ENCODE peak calls at places on chromosomes 6 and 20, in five cellular contexts. R is SK-N-SH, K is heart left ventricle, Q is HepG2, B is fibroblast of mammary gland. U is an unnamed sample.

GRCh38 chr6:2403546-2403945 is 158.1 kb upstream of the GMDS start:
- DNase-seq in Q (no peak), R (no peak), K (no peak), B (no peak), U (peak; percentile 76)

GRCh38 chr20:38873050-38873581 is 53.1 kb upstream of the FAM83D start:
- DNase-seq in R (no peak), K (no peak), Q (no peak), B (no peak), U (no peak)

GRCh38 chr20:57695012-57695411 is 14.8 kb downstream of the PMEPA1 start:
- DNase-seq in B (no peak), K (no peak), R (no peak), Q (no peak), U (no peak)

GRCh38 chr6:165987483-165988305 is 180.0 kb downstream of the TBXT start:
- DNase-seq in B (peak; percentile 87), Q (no peak), R (peak; percentile 90), K (peak; percentile 96), U (no peak)

GRCh38 chr6:149233056-149233715 is 84.3 kb upstream of the TAB2 start:
- DNase-seq in K (no peak), B (peak; percentile 88), R (no peak), Q (peak; percentile 63), U (no peak)

GRCh38 chr20:9353180-9353915 is 161.0 kb upstream of the LAMP5 start:
- DNase-seq in B (peak; percentile 11), R (no peak), K (no peak), Q (no peak), U (no peak)

GRCh38 chr20:58795181-58795922 is 55.4 kb downstream of the GNAS-AS1 start:
- DNase-seq in R (no peak), B (no peak), K (no peak), Q (no peak), U (no peak)

GRCh38 chr6:150541587-150541986 is 58.1 kb upstream of the PLEKHG1 start:
- DNase-seq in B (no peak), K (no peak), Q (peak; percentile 9), R (no peak), U (no peak)

GRCh38 chr20:44112456-44112855 is 74.5 kb downstream of the JPH2 start:
- DNase-seq in R (no peak), K (no peak), B (no peak), Q (no peak), U (no peak)

GRCh38 chr6:131597448-131597847 is 24.4 kb downstream of the ARG1 start:
- DNase-seq in Q (peak; percentile 30), B (peak; percentile 5), R (peak; percentile 3), K (no peak), U (no peak)

GRCh38 chr6:7389162-7389450 is 436 bp downstream of the CAGE1 start:
- DNase-seq in K (no peak), R (no peak), B (peak; percentile 54), Q (no peak), U (peak; percentile 38)

GRCh38 chr6:112682088-112682487 is 335.0 kb downstream of the RFPL4B start:
- DNase-seq in R (no peak), Q (no peak), K (no peak), B (no peak), U (no peak)

GRCh38 chr6:21773199-21773974 is 179.8 kb downstream of the SOX4 start:
- DNase-seq in R (no peak), K (no peak), Q (no peak), B (no peak), U (no peak)

GRCh38 chr20:496126-496696 is 33.9 kb upstream of the TBC1D20 start:
- DNase-seq in K (no peak), Q (no peak), R (no peak), B (peak; percentile 52), U (peak; percentile 93)

GRCh38 chr6:138654715-138655634 is 118.6 kb upstream of the CCDC28A start:
- DNase-seq in Q (no peak), R (no peak), B (peak; percentile 80), K (no peak), U (no peak)

GRCh38 chr6:352474-352873 is 39.1 kb upstream of the IRF4 start:
- DNase-seq in R (no peak), K (no peak), Q (no peak), B (no peak), U (no peak)

GRCh38 chr6:18100296-18100695 is 22.2 kb downstream of the NHLRC1 start:
- DNase-seq in B (no peak), R (no peak), Q (no peak), K (no peak), U (no peak)

GRCh38 chr20:31817461-31817860 is 1.7 kb upstream of the MYLK2 start:
- DNase-seq in R (no peak), K (no peak), B (no peak), Q (no peak), U (no peak)

GRCh38 chr6:151680846-151681425 is 126.5 kb upstream of the ESR1 start:
- DNase-seq in Q (no peak), R (no peak), B (no peak), K (no peak), U (no peak)

GRCh38 chr6:163701761-163702160 is 287.2 kb downstream of the QKI start:
- DNase-seq in Q (no peak), K (no peak), R (no peak), B (no peak), U (no peak)

DNA sequence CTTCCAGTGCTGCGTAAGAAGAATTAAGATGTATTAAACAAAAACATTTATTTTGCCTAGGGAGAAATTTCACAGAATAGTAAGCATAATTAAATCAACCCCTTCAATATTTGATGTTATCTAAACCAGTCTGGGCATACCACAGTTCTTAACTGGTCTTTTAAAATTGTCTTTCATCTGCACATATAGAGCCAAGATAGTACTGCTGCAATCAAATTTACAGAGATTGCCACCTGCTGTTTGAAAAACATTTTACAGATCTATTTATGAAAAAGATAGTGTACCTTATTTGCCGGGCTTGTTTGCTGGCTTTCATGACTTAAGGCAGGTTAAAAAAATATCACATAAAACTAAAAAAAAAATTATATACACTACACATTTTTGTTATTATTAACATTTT is 323.2 kb downstream of the ADGRB3 start:
- DNase-seq in K (no peak), Q (peak; percentile 2), B (peak; percentile 1), R (peak; percentile 23), U (no peak)
- TF ChIP-seq CTCF in K (peak; percentile 25), Q (no peak), B (peak; percentile 6), R (peak; percentile 44), U (peak; percentile 40)

GRCh38 chr6:144012534-144012933 is 4.5 kb upstream of the PLAGL1 start:
- DNase-seq in R (no peak), Q (no peak), K (no peak), B (peak; percentile 65), U (no peak)

GRCh38 chr6:144008501-144009245 is 614 bp upstream of the PLAGL1 start:
- DNase-seq in R (no peak), B (no peak), Q (no peak), K (no peak), U (no peak)

GRCh38 chr6:144006731-144007454 is 1.2 kb downstream of the PLAGL1 start:
- DNase-seq in B (peak; percentile 74), K (peak; percentile 28), Q (no peak), R (peak; percentile 29), U (no peak)

GRCh38 chr6:144007779-144008500 is at the start of gene PLAGL1:
- DNase-seq in K (peak; percentile 79), R (peak; percentile 68), Q (peak; percentile 4), B (peak; percentile 63), U (no peak)

GRCh38 chr6:144007455-144007778 is 642 bp downstream of the PLAGL1 start:
- DNase-seq in R (no peak), K (no peak), B (no peak), Q (no peak), U (no peak)
- H3K4me3 ChIP-seq in R (peak overlapping the region; percentile 55), K (peak overlapping the region; percentile 57), B (peak overlapping the region; percentile 68), Q (peak overlapping the region; percentile 75), U (peak overlapping the region; percentile 30)

GRCh38 chr20:35463455-35464300 is 8.3 kb downstream of the CEP250 start:
- DNase-seq in B (peak; percentile 78), Q (peak; percentile 84), R (peak; percentile 65), K (peak; percentile 40), U (peak; percentile 45)
- TF ChIP-seq CTCF in B (peak; percentile 86), Q (peak; percentile 95), R (peak; percentile 82), K (peak; percentile 90), U (peak; percentile 80)

GRCh38 chr20:36835453-36836198 is 40.3 kb upstream of the TLDC2 start:
- DNase-seq in B (peak; percentile 95), R (peak; percentile 99), K (peak; percentile 96), Q (no peak), U (peak; percentile 69)

GRCh38 chr20:36839150-36839549 is 36.8 kb upstream of the TLDC2 start:
- DNase-seq in Q (no peak), B (no peak), K (no peak), R (no peak), U (no peak)

GRCh38 chr20:36835025-36835424 is 40.9 kb upstream of the TLDC2 start:
- DNase-seq in B (no peak), Q (no peak), R (no peak), K (no peak), U (no peak)

GRCh38 chr20:36833275-36834020 is 42.5 kb upstream of the TLDC2 start:
- DNase-seq in B (peak; percentile 65), R (no peak), Q (no peak), K (no peak), U (no peak)

GRCh38 chr20:36836591-36837329 is 39.2 kb upstream of the TLDC2 start:
- DNase-seq in B (peak; percentile 71), K (no peak), Q (peak; percentile 89), R (peak; percentile 77), U (no peak)
- H3K4me3 ChIP-seq in B (no peak overlapping the region), K (no peak overlapping the region), Q (no peak overlapping the region), R (no peak overlapping the region), U (no peak overlapping the region)

GRCh38 chr6:158808442-158808833 is 10.7 kb downstream of the EZR start:
- DNase-seq in R (no peak), K (no peak), B (no peak), Q (no peak), U (peak; percentile 92)
- TF ChIP-seq CTCF in R (no peak), K (no peak), B (no peak), Q (no peak), U (no peak)

GRCh38 chr6:81752084-81752968 is at the start of gene TENT5A:
- DNase-seq in Q (peak; percentile 83), B (peak; percentile 88), K (peak; percentile 96), R (peak; percentile 91), U (no peak)
- H3K4me3 ChIP-seq in Q (peak within 1 kb of the TSS; percentile 90), B (peak within 1 kb of the TSS; percentile 92), K (peak within 1 kb of the TSS; percentile 77), R (peak within 1 kb of the TSS; percentile 79), U (peak within 1 kb of the TSS; percentile 52)

U was measured in LNCaP clone FGC.